ENCODE peak calls at places on chromosomes 13 and 19, in five cellular contexts. B is H9, N is fibroblast of mammary gland, E is stomach, W is heart right ventricle. L is an unnamed sample.

GRCh38 chr19:52527954-52528326 is 472 bp downstream of the ZNF808 start:
- DNase-seq in B (peak), E (no peak), N (peak), W (peak), L (no peak)

GRCh38 chr13:93147293-93147645 is 79.3 kb upstream of the GPC6 start:
- DNase-seq in E (no peak), N (peak), W (no peak), B (no peak), L (peak)

GRCh38 chr13:100646030-100646673 is 28.4 kb downstream of the TMTC4 start:
- DNase-seq in N (peak), B (no peak), W (no peak), E (peak), L (peak)

GRCh38 chr13:96109125-96109524 is 19.2 kb downstream of the HS6ST3 start:
- DNase-seq in B (no peak), W (no peak), E (no peak), N (peak), L (no peak)

GRCh38 chr13:92717857-92718256 is 508.8 kb upstream of the GPC6 start:
- DNase-seq in B (no peak), N (no peak), E (no peak), W (no peak), L (no peak)

GRCh38 chr19:44958090-44958489 is 2.9 kb downstream of the CLPTM1 start:
- DNase-seq in B (no peak), W (no peak), E (no peak), N (no peak), L (no peak)

GRCh38 chr13:34967851-34968562 is 25.9 kb downstream of the NBEA start:
- DNase-seq in N (no peak), B (no peak), W (no peak), E (no peak), L (peak)

GRCh38 chr13:41991936-41992335 is 31.0 kb upstream of the VWA8 start:
- DNase-seq in B (no peak), N (no peak), W (no peak), E (no peak), L (no peak)

GRCh38 chr13:52195052-52195837 is 35.8 kb upstream of the NEK3 start:
- DNase-seq in E (peak), B (peak), W (peak), N (peak), L (peak)

GRCh38 chr13:48233097-48233885 is at the start of gene ITM2B:
- DNase-seq in B (peak), W (peak), N (peak), E (peak), L (peak)

GRCh38 chr13:110264685-110265275 is 42.2 kb downstream of the COL4A1 start:
- DNase-seq in N (no peak), B (no peak), W (no peak), E (no peak), L (no peak)

GRCh38 chr13:79870123-79870522 is 389.2 kb downstream of the NDFIP2 start:
- DNase-seq in W (no peak), E (no peak), B (no peak), N (peak), L (no peak)

GRCh38 chr13:85833938-85834337 is 34.7 kb upstream of the SLITRK6 start:
- DNase-seq in N (no peak), E (no peak), B (no peak), W (no peak), L (no peak)

GRCh38 chr13:27691207-27691606 is 69.5 kb downstream of the POLR1D start:
- DNase-seq in B (no peak), N (no peak), E (no peak), W (no peak), L (no peak)

GRCh38 chr19:28489126-28489660 is 723.8 kb downstream of the UQCRFS1 start:
- DNase-seq in E (no peak), B (peak), N (no peak), W (no peak), L (no peak)

GRCh38 chr13:89520468-89520867 is 1827.0 kb upstream of the MIR17HG start:
- DNase-seq in N (no peak), B (no peak), E (no peak), W (no peak), L (no peak)

GRCh38 chr19:410243-410781 is 1.4 kb upstream of the C2CD4C start:
- DNase-seq in N (no peak), B (no peak), W (no peak), E (no peak), L (no peak)

GRCh38 chr13:100484708-100485107 is 103.9 kb downstream of the GGACT start:
- DNase-seq in E (no peak), N (no peak), W (no peak), B (no peak), L (peak)

GRCh38 chr13:41649659-41650058 is 192.3 kb downstream of the RGCC start:
- DNase-seq in B (no peak), N (peak), E (no peak), W (no peak), L (peak)

GRCh38 chr19:29662604-29663404 is 2.5 kb upstream of the PLEKHF1 start:
- DNase-seq in B (no peak), N (peak), E (peak), W (peak), L (peak)

GRCh38 chr19:39446365-39447084 is 1.1 kb downstream of the SUPT5H start:
- DNase-seq in B (no peak), W (no peak), E (no peak), N (no peak), L (no peak)

GRCh38 chr19:43300876-43301765 is 31.8 kb upstream of the PSG9 start:
- DNase-seq in E (no peak), W (no peak), B (no peak), N (no peak), L (no peak)

GRCh38 chr19:29263305-29264080 is 50.5 kb upstream of the UQCRFS1 start:
- DNase-seq in N (peak), W (no peak), B (peak), E (peak), L (peak)

GRCh38 chr19:50310759-50311465 is 18.3 kb downstream of the KCNC3 start:
- DNase-seq in B (no peak), N (no peak), W (no peak), E (no peak), L (no peak)

GRCh38 chr19:55519461-55520311 is 17.2 kb downstream of the SBK2 start:
- DNase-seq in W (no peak), N (peak), E (no peak), B (no peak), L (peak)

GRCh38 chr13:49258097-49258796 is 10.5 kb downstream of the CDADC1 start:
- DNase-seq in W (no peak), E (no peak), B (no peak), N (no peak), L (no peak)

DNA sequence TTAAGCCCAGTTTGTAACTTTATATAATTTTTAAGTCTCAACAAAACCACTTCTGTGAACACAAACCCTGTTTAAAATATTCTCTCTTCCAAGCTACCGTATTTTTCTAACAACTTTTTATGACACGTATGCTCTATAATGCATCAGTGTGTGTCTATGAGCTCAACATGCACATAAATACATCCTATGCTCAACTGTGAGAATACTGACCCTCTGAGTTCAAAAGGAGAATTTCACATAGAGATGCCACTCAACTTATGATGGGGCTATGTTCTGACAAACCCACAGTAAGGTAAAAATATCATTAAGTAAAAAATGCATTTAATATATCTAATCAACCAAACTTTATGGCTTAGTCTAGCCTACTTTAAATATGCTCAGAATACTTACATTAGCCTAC is 1139.7 kb upstream of the SPRY2 start:
- DNase-seq in E (no peak), B (no peak), W (no peak), N (no peak), L (peak)
- TF ChIP-seq CTCF in E (no peak), B (peak), W (no peak), N (no peak), L (no peak)

GRCh38 chr13:106500450-106500849 is 35.0 kb downstream of the EFNB2 start:
- DNase-seq in W (no peak), N (no peak), B (no peak), E (no peak), L (peak)
- TF ChIP-seq CTCF in W (no peak), N (no peak), B (no peak), E (no peak), L (no peak)

DNA sequence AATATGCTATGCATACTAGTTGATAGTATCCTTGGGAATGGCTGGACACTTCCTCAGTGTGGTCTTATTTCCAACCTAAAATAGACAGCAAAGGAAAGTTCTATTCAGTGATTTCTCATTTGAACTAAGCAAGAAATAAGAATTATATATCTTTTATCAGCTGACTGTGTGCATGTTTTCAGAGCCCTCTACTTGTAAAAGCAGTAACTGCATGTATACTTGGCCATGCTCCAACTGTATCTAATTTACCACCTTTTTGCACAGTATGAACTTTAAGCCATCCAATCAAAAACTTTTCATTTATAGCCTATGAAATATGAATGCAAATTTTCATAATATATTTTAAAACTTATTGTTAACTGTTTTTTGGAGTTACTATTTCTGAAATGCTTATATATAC is 136.4 kb upstream of the PCDH9 start:
- DNase-seq in E (no peak), W (no peak), B (no peak), N (peak), L (peak)
- TF ChIP-seq CTCF in E (no peak), W (peak), B (peak), N (peak), L (peak)

GRCh38 chr19:14782978-14783545 is 4.7 kb upstream of the ADGRE2 start:
- DNase-seq in B (peak), E (no peak), W (no peak), N (no peak), L (no peak)

GRCh38 chr19:14786421-14786851 is 8.1 kb upstream of the ADGRE2 start:
- DNase-seq in N (no peak), W (peak), E (no peak), B (peak), L (peak)
- TF ChIP-seq CTCF in N (peak), W (peak), E (no peak), B (peak), L (peak)

DNA sequence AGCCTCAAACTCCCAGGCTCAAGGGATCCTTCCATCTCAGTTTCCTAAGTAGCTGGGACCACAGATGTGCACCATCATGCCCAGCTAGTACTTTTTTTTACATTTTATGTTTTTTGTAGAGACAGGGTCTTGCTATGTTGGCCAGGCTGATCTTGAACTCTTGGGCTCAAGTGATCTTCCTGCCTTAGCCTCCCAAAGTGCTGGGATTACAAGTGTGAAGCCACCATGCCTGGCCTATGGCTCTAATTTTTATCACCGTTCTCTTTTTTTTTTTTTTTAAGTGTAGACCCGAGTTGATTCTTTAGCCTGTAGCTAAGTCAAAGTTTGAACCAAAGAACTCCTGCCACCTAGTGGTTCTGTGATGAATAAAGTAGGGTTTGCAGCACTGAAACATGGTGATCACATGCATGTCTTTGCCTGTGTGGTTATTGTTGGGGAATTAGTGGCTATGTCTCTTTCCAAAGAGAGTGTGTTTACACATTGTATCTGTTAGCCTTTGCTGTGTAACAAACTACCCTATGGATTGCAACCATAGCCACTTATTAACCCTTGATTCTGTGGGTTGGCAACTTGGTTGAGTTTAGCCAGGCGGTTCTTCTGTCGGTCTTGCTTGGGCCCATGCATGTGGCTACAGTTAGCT is 11.6 kb downstream of the NFILZ start:
- DNase-seq in B (no peak), W (no peak), E (no peak), N (peak), L (peak)
- TF ChIP-seq CTCF in B (peak), W (peak), E (no peak), N (peak), L (peak)

GRCh38 chr19:18439025-18439909 is 1.3 kb upstream of the ISYNA1 start:
- DNase-seq in N (peak), B (no peak), E (peak), W (no peak), L (peak)
- TF ChIP-seq CTCF in N (no peak), B (peak), E (no peak), W (no peak), L (peak)

GRCh38 chr13:38819053-38819452 is 132.2 kb downstream of the FREM2 start:
- DNase-seq in N (no peak), B (no peak), W (no peak), E (peak), L (peak)
- TF ChIP-seq CTCF in N (no peak), B (no peak), W (no peak), E (no peak), L (no peak)

GRCh38 chr13:113145496-113145895 is 13.0 kb upstream of the PROZ start:
- DNase-seq in N (no peak), W (no peak), E (no peak), B (peak), L (no peak)
- TF ChIP-seq CTCF in N (no peak), W (no peak), E (no peak), B (no peak), L (no peak)

GRCh38 chr13:50644081-50644871 is 199.2 kb downstream of the DLEU7 start:
- DNase-seq in E (no peak), W (no peak), B (no peak), N (no peak), L (no peak)
- TF ChIP-seq CTCF in E (no peak), W (no peak), B (no peak), N (no peak), L (no peak)

GRCh38 chr19:8319807-8320520 is 1.2 kb downstream of the NDUFA7 start:
- DNase-seq in N (no peak), E (no peak), B (no peak), W (no peak), L (no peak)

GRCh38 chr19:8321760-8322637 is 703 bp downstream of the RPS28 start:
- DNase-seq in W (no peak), B (no peak), E (no peak), N (no peak), L (no peak)

GRCh38 chr19:8322638-8322997 is 1.3 kb downstream of the RPS28 start:
- DNase-seq in B (no peak), N (no peak), W (no peak), E (no peak), L (no peak)

GRCh38 chr19:8320564-8321066 is 560 bp downstream of the NDUFA7 start:
- DNase-seq in B (no peak), E (no peak), N (no peak), W (no peak), L (no peak)

DNA sequence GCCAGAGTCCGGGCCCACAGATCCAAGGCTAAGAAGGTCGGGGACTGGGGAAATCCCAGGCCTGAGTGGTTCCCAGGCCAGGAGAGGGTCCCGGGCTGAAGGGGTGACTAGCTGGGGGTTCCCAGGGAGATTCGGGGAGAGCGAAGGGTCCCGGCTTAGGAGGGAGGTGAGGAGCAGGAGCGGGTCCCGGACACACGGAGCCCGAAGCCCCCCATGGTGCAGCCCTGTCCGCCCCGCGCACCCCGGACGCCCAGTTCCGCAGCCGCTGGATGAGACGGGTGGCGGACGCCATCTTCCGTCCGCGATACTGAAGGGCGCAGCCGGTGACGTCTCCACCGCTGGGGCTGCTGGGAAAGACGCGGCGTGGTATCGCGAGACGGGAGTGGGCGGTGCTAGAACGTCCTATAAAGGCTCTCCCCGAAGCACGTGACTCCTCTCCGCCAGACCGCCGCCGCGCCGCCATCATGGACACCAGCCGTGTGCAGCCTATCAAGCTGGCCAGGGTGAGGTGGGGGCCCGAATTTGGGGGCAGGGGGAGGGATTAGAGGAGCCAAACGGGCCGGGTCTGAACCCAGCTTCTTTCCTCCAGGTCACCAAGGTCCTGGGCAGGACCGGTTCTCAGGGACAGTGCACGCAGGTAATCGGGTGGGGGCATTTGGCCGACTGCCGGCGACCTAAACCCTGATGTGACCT is at the start of the genes NDUFA7 and RPS28:
- DNase-seq in B (peak), W (peak), N (peak), E (peak), L (peak)
- TF ChIP-seq CTCF in B (no peak), W (peak), N (peak), E (no peak), L (no peak)

L was measured in choroid plexus epithelial cell.